ENCODE peak calls at places on chromosomes 5 and 9, in ten cellular contexts. A is upper lobe of left lung, T is A172, Y is NCI-H345, U is nephron progenitor cell, D is progenitor cell of endocrine pancreas, S is activated T-cell treated with anti-CD3 and anti-CD28 coated beads for 24 hours, C is heart right ventricle, W is H1, O is GM04504. L is an unnamed sample.

GRCh38 chr5:1911773-1912235 is 29.1 kb upstream of the IRX4 start:
- DNase-seq in Y (no peak), O (no peak), C (no peak), T (no peak), A (no peak), D (no peak), W (no peak), S (no peak), U (no peak), L (no peak)

GRCh38 chr9:87579761-87580626 is 82.3 kb downstream of the DAPK1 start:
- DNase-seq in O (no peak), W (no peak), A (no peak), S (no peak), T (no peak), Y (no peak), C (no peak), D (no peak), U (no peak), L (no peak)

GRCh38 chr5:59036274-59036961 is 453.5 kb downstream of the RAB3C start:
- DNase-seq in S (peak; percentile 30), T (peak; percentile 47), C (no peak), Y (no peak), A (no peak), U (no peak), D (no peak), O (peak; percentile 91), W (no peak), L (no peak)

GRCh38 chr9:38339496-38339895 is 53.0 kb upstream of the ALDH1B1 start:
- DNase-seq in T (no peak), Y (no peak), A (no peak), C (no peak), S (no peak), D (no peak), O (peak; percentile 61), W (no peak), U (no peak), L (no peak)

GRCh38 chr9:1047605-1048235 is 2.4 kb upstream of the DMRT2 start:
- DNase-seq in T (no peak), O (no peak), C (no peak), D (no peak), A (no peak), W (no peak), U (peak; percentile 55), Y (no peak), S (no peak), L (no peak)

GRCh38 chr9:127283917-127284316 is 19.3 kb downstream of the GARNL3 start:
- DNase-seq in U (no peak), O (peak; percentile 23), C (no peak), T (peak; percentile 13), W (no peak), S (no peak), A (no peak), Y (no peak), D (no peak), L (no peak)

GRCh38 chr5:159764283-159764927 is 151.9 kb upstream of the ADRA1B start:
- DNase-seq in S (no peak), D (no peak), Y (no peak), O (peak; percentile 72), T (peak; percentile 90), U (no peak), W (no peak), C (no peak), A (no peak), L (no peak)

GRCh38 chr9:35042081-35042604 is 30.3 kb downstream of the VCP start:
- DNase-seq in O (no peak), D (no peak), A (no peak), S (no peak), U (no peak), T (peak; percentile 14), W (no peak), Y (no peak), C (no peak), L (no peak)

GRCh38 chr5:129382921-129383672 is 77.0 kb upstream of the ADAMTS19 start:
- DNase-seq in A (no peak), O (no peak), D (no peak), W (no peak), Y (no peak), C (no peak), T (no peak), S (no peak), U (no peak), L (no peak)

GRCh38 chr5:157384971-157385709 is 74.9 kb upstream of the NIPAL4 start:
- DNase-seq in T (peak; percentile 97), U (no peak), A (no peak), D (no peak), O (peak; percentile 99), W (no peak), C (no peak), Y (no peak), S (no peak), L (no peak)

GRCh38 chr9:137371521-137371941 is 51.4 kb downstream of the EXD3 start:
- DNase-seq in D (no peak), S (no peak), Y (no peak), T (no peak), W (no peak), A (peak; percentile 75), O (no peak), U (no peak), C (no peak), L (no peak)

GRCh38 chr5:35651002-35651756 is 33.5 kb downstream of the SPEF2 start:
- DNase-seq in W (peak; percentile 47), D (no peak), C (no peak), O (peak; percentile 29), S (peak; percentile 58), U (peak; percentile 20), T (peak; percentile 52), A (no peak), Y (no peak), L (no peak)

GRCh38 chr5:77143998-77144836 is 57.1 kb upstream of the ZBED3 start:
- DNase-seq in S (peak; percentile 44), O (peak; percentile 40), C (peak; percentile 55), A (no peak), U (peak; percentile 68), Y (peak; percentile 48), D (peak; percentile 50), W (peak; percentile 59), T (peak; percentile 79), L (no peak)

GRCh38 chr9:112041536-112042243 is 133.4 kb downstream of the SUSD1 start:
- DNase-seq in C (no peak), W (peak; percentile 58), Y (no peak), O (peak; percentile 99), A (no peak), S (no peak), D (no peak), U (no peak), T (peak; percentile 99), L (no peak)

GRCh38 chr9:116312221-116312620 is 158.6 kb downstream of the PAPPA start:
- DNase-seq in T (no peak), A (no peak), Y (no peak), C (no peak), U (no peak), S (no peak), O (no peak), W (no peak), D (no peak), L (no peak)

GRCh38 chr9:120559546-120559945 is 20.4 kb downstream of the CDK5RAP2 start:
- DNase-seq in D (no peak), C (no peak), S (no peak), Y (no peak), A (no peak), U (no peak), W (no peak), O (no peak), T (no peak), L (no peak)

GRCh38 chr5:1076406-1076805 is 35.5 kb downstream of the SLC12A7 start:
- DNase-seq in A (peak; percentile 78), T (no peak), C (no peak), S (no peak), D (no peak), W (no peak), U (no peak), O (no peak), Y (no peak), L (no peak)

GRCh38 chr5:76808142-76808691 is 10.6 kb upstream of the F2RL1 start:
- DNase-seq in D (no peak), U (no peak), Y (peak; percentile 9), C (no peak), S (no peak), A (no peak), T (no peak), W (peak; percentile 74), O (no peak), L (no peak)

GRCh38 chr9:89351584-89351983 is 33.3 kb downstream of the SECISBP2 start:
- DNase-seq in Y (no peak), W (no peak), A (no peak), T (no peak), C (no peak), D (no peak), O (no peak), U (no peak), S (no peak), L (no peak)

GRCh38 chr9:318646-319045 is 104.0 kb downstream of the DOCK8 start:
- DNase-seq in S (no peak), W (no peak), T (no peak), A (no peak), C (no peak), Y (peak; percentile 86), D (no peak), O (no peak), U (no peak), L (no peak)

GRCh38 chr9:27292646-27293045 is 4.3 kb downstream of the EQTN start:
- DNase-seq in S (no peak), D (no peak), O (peak; percentile 53), C (no peak), A (no peak), Y (no peak), T (no peak), W (no peak), U (no peak), L (no peak)

GRCh38 chr5:94017579-94017978 is 276.2 kb upstream of the POU5F2 start:
- DNase-seq in U (no peak), S (no peak), Y (no peak), W (no peak), T (peak; percentile 66), O (no peak), A (no peak), D (no peak), C (no peak), L (no peak)

GRCh38 chr9:6907772-6908381 is 150.1 kb downstream of the KDM4C start:
- DNase-seq in C (no peak), T (peak; percentile 12), W (no peak), U (peak; percentile 17), S (no peak), Y (no peak), O (no peak), A (no peak), D (no peak), L (no peak)

GRCh38 chr5:131242728-131243255 is 21.1 kb upstream of the CDC42SE2 start:
- DNase-seq in O (peak; percentile 47), S (no peak), W (no peak), U (no peak), A (no peak), C (no peak), Y (no peak), T (peak; percentile 63), D (no peak), L (no peak)

GRCh38 chr9:114590328-114590727 is 2.8 kb downstream of the ATP6V1G1 start:
- DNase-seq in W (no peak), Y (no peak), S (no peak), C (no peak), D (no peak), A (no peak), T (no peak), U (no peak), O (no peak), L (no peak)

GRCh38 chr9:110041452-110041851 is 166.5 kb downstream of the C9orf152 start:
- DNase-seq in S (no peak), O (no peak), C (no peak), D (no peak), T (no peak), W (peak; percentile 4), Y (no peak), A (no peak), U (no peak), L (no peak)

GRCh38 chr5:158484968-158485367 is 614.7 kb downstream of the EBF1 start:
- DNase-seq in S (no peak), W (no peak), A (no peak), Y (no peak), T (no peak), D (no peak), O (no peak), C (no peak), U (no peak), L (no peak)